ENCODE peak calls at places on chromosomes 4 and X, in six cellular contexts. One of them, this sample, is unnamed.
A peak's percentile ranks its signal among the peaks of the same experiment; 100 is the strongest.

GRCh38 chr4:80173387-80173786 is 23.9 kb upstream of the PRDM8 start:
- ATAC-seq in A549: no peak
- ATAC-seq in upper lobe of left lung: no peak
- ATAC-seq in K562: peak; percentile 56
- ATAC-seq in GM12878: peak; percentile 97
- ATAC-seq in HepG2: no peak
- ATAC-seq in this sample: no peak

GRCh38 chr4:1260418-1261106 is 11.6 kb upstream of the CTBP1 start:
- ATAC-seq in K562: no peak
- ATAC-seq in HepG2: no peak
- ATAC-seq in A549: no peak
- ATAC-seq in GM12878: peak; percentile 17
- ATAC-seq in upper lobe of left lung: peak; percentile 19
- ATAC-seq in this sample: no peak

GRCh38 chrX:109350621-109351020 is 131.3 kb downstream of the GUCY2F start:
- ATAC-seq in K562: no peak
- ATAC-seq in HepG2: no peak
- ATAC-seq in GM12878: no peak
- ATAC-seq in A549: no peak
- ATAC-seq in upper lobe of left lung: no peak
- ATAC-seq in this sample: no peak

GRCh38 chr4:3257691-3258482 is 8.9 kb downstream of the MSANTD1 start:
- ATAC-seq in GM12878: peak; percentile 69
- ATAC-seq in A549: no peak
- ATAC-seq in K562: no peak
- ATAC-seq in upper lobe of left lung: no peak
- ATAC-seq in HepG2: no peak
- ATAC-seq in this sample: no peak

GRCh38 chr4:9758641-9759317 is 22.7 kb upstream of the DRD5 start:
- ATAC-seq in GM12878: no peak
- ATAC-seq in K562: no peak
- ATAC-seq in A549: no peak
- ATAC-seq in upper lobe of left lung: peak; percentile 30
- ATAC-seq in HepG2: no peak
- ATAC-seq in this sample: no peak

GRCh38 chr4:17695341-17695740 is 80.9 kb downstream of the MED28 start:
- ATAC-seq in GM12878: no peak
- ATAC-seq in A549: no peak
- ATAC-seq in HepG2: no peak
- ATAC-seq in upper lobe of left lung: peak; percentile 28
- ATAC-seq in K562: no peak
- ATAC-seq in this sample: no peak

GRCh38 chr4:89044147-89044900 is 12.7 kb downstream of the FAM13A start:
- ATAC-seq in K562: no peak
- ATAC-seq in GM12878: peak; percentile 69
- ATAC-seq in upper lobe of left lung: no peak
- ATAC-seq in HepG2: no peak
- ATAC-seq in A549: no peak
- ATAC-seq in this sample: no peak

GRCh38 chr4:48974979-48975640 is 11.0 kb upstream of the CWH43 start:
- ATAC-seq in HepG2: no peak
- ATAC-seq in GM12878: no peak
- ATAC-seq in K562: no peak
- ATAC-seq in upper lobe of left lung: no peak
- ATAC-seq in A549: no peak
- ATAC-seq in this sample: no peak

GRCh38 chr4:183758735-183759447 is 99.8 kb downstream of the TRAPPC11 start:
- ATAC-seq in A549: no peak
- ATAC-seq in upper lobe of left lung: no peak
- ATAC-seq in HepG2: no peak
- ATAC-seq in GM12878: no peak
- ATAC-seq in K562: peak; percentile 72
- ATAC-seq in this sample: no peak

GRCh38 chr4:173492315-173492714 is 37.7 kb downstream of the HAND2 start:
- ATAC-seq in HepG2: no peak
- ATAC-seq in upper lobe of left lung: no peak
- ATAC-seq in GM12878: no peak
- ATAC-seq in K562: no peak
- ATAC-seq in A549: no peak
- ATAC-seq in this sample: no peak

GRCh38 chr4:138870739-138871633 is 144.6 kb upstream of the NOCT start:
- ATAC-seq in HepG2: peak; percentile 84
- ATAC-seq in upper lobe of left lung: peak; percentile 62
- ATAC-seq in A549: peak; percentile 81
- ATAC-seq in K562: peak; percentile 86
- ATAC-seq in GM12878: peak; percentile 83
- ATAC-seq in this sample: peak; percentile 53

GRCh38 chr4:76272091-76272490 is 20.6 kb downstream of the FAM47E start:
- ATAC-seq in upper lobe of left lung: no peak
- ATAC-seq in A549: no peak
- ATAC-seq in GM12878: no peak
- ATAC-seq in HepG2: no peak
- ATAC-seq in K562: no peak
- ATAC-seq in this sample: no peak

GRCh38 chrX:119482041-119482440 is 13.8 kb downstream of the SLC25A5 start:
- ATAC-seq in A549: no peak
- ATAC-seq in GM12878: peak; percentile 43
- ATAC-seq in K562: no peak
- ATAC-seq in upper lobe of left lung: no peak
- ATAC-seq in HepG2: no peak
- ATAC-seq in this sample: peak; percentile 3

GRCh38 chrX:107483976-107484726 is 34.7 kb downstream of the FRMPD3 start:
- ATAC-seq in upper lobe of left lung: no peak
- ATAC-seq in A549: no peak
- ATAC-seq in GM12878: peak; percentile 40
- ATAC-seq in K562: peak; percentile 86
- ATAC-seq in HepG2: no peak
- ATAC-seq in this sample: no peak

GRCh38 chr4:151676301-151676700 is 84.5 kb downstream of the GATB start:
- ATAC-seq in HepG2: no peak
- ATAC-seq in upper lobe of left lung: no peak
- ATAC-seq in A549: no peak
- ATAC-seq in K562: no peak
- ATAC-seq in GM12878: no peak
- ATAC-seq in this sample: no peak

GRCh38 chr4:68338625-68339024 is 11.3 kb downstream of the YTHDC1 start:
- ATAC-seq in K562: no peak
- ATAC-seq in upper lobe of left lung: peak; percentile 51
- ATAC-seq in HepG2: no peak
- ATAC-seq in GM12878: no peak
- ATAC-seq in A549: no peak
- ATAC-seq in this sample: no peak

GRCh38 chrX:39202641-39203040 is 401.4 kb downstream of the MID1IP1 start:
- ATAC-seq in A549: no peak
- ATAC-seq in HepG2: no peak
- ATAC-seq in K562: no peak
- ATAC-seq in GM12878: no peak
- ATAC-seq in upper lobe of left lung: no peak
- ATAC-seq in this sample: no peak

GRCh38 chrX:71098302-71098701 is 2.7 kb downstream of the FOXO4 start:
- ATAC-seq in A549: peak; percentile 44
- ATAC-seq in HepG2: no peak
- ATAC-seq in GM12878: peak; percentile 61
- ATAC-seq in upper lobe of left lung: no peak
- ATAC-seq in K562: peak; percentile 54
- ATAC-seq in this sample: no peak

GRCh38 chrX:36650622-36651021 is 357.5 kb upstream of the FAM47C start:
- ATAC-seq in upper lobe of left lung: no peak
- ATAC-seq in K562: no peak
- ATAC-seq in HepG2: no peak
- ATAC-seq in GM12878: no peak
- ATAC-seq in A549: no peak
- ATAC-seq in this sample: no peak

GRCh38 chr4:88976514-88977035 is 80.4 kb downstream of the FAM13A start:
- ATAC-seq in GM12878: no peak
- ATAC-seq in upper lobe of left lung: no peak
- ATAC-seq in A549: no peak
- ATAC-seq in HepG2: no peak
- ATAC-seq in K562: no peak
- ATAC-seq in this sample: no peak

GRCh38 chr4:5037553-5038551 is 13.4 kb upstream of the STK32B start:
- ATAC-seq in upper lobe of left lung: peak; percentile 64
- ATAC-seq in HepG2: no peak
- ATAC-seq in A549: peak; percentile 95
- ATAC-seq in K562: peak; percentile 70
- ATAC-seq in GM12878: no peak
- ATAC-seq in this sample: peak; percentile 82

GRCh38 chr4:123476089-123476488 is 79.5 kb downstream of the SPRY1 start:
- ATAC-seq in A549: no peak
- ATAC-seq in K562: no peak
- ATAC-seq in HepG2: no peak
- ATAC-seq in upper lobe of left lung: no peak
- ATAC-seq in GM12878: peak; percentile 34
- ATAC-seq in this sample: no peak

GRCh38 chr4:113328514-113328913 is 279.1 kb downstream of the ANK2 start:
- ATAC-seq in A549: peak; percentile 85
- ATAC-seq in GM12878: peak; percentile 85
- ATAC-seq in HepG2: peak; percentile 94
- ATAC-seq in K562: peak; percentile 82
- ATAC-seq in upper lobe of left lung: no peak
- ATAC-seq in this sample: no peak

GRCh38 chr4:25818293-25819240 is 44.2 kb downstream of the SEL1L3 start:
- ATAC-seq in K562: no peak
- ATAC-seq in GM12878: no peak
- ATAC-seq in upper lobe of left lung: no peak
- ATAC-seq in HepG2: no peak
- ATAC-seq in A549: no peak
- ATAC-seq in this sample: no peak

GRCh38 chrX:134929813-134930212 is 61.0 kb upstream of the SMIM10 start:
- ATAC-seq in GM12878: no peak
- ATAC-seq in upper lobe of left lung: no peak
- ATAC-seq in A549: no peak
- ATAC-seq in K562: peak; percentile 87
- ATAC-seq in HepG2: no peak
- ATAC-seq in this sample: no peak

GRCh38 chr4:87239821-87240220 is 19.4 kb upstream of the KLHL8 start:
- ATAC-seq in HepG2: no peak
- ATAC-seq in K562: no peak
- ATAC-seq in GM12878: no peak
- ATAC-seq in upper lobe of left lung: no peak
- ATAC-seq in A549: peak; percentile 43
- ATAC-seq in this sample: no peak

DNA sequence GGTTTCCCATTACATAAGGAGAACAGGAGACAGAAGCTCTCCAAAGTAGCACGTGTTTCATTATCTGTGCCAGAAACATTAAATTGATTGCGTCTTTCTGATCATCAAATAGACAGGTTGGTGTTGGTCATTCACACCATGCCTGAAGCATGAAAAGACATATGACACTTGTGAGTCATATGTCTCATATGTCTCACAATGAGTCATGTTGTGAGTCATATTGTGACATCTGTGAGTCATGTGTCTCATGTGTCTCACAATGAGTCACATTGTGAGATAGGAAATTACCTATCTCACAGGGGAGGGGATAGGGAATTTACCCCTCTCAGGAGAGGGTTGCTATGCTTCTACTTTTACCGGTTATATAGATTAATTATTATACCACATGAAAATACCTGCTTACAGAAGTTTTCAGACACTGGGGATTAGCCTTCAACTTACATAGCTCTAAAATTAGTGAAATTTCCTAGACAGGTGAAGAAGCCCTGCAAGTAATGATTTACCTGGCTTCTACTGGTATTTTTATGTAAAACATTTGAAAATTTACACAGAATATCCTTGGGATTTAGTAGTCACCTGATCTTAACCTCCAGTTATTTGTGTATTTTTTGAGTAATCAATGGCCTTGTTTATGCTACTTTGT is 80.8 kb downstream of the NPFFR2 start:
- ATAC-seq in K562: peak; percentile 54
- ATAC-seq in A549: no peak
- ATAC-seq in upper lobe of left lung: no peak
- ATAC-seq in HepG2: no peak
- ATAC-seq in GM12878: peak; percentile 94
- ATAC-seq in this sample: no peak
- TF ChIP-seq EP300 in K562: peak; percentile 79
- TF ChIP-seq EP300 in A549: no peak
- TF ChIP-seq EP300 in upper lobe of left lung: no peak
- TF ChIP-seq EP300 in HepG2: no peak
- TF ChIP-seq EP300 in GM12878: peak; percentile 100
- TF ChIP-seq EP300 in this sample: no peak

GRCh38 chr4:185117300-185117934 is 25.6 kb upstream of the SLC25A4 start:
- ATAC-seq in GM12878: no peak
- ATAC-seq in upper lobe of left lung: no peak
- ATAC-seq in A549: no peak
- ATAC-seq in HepG2: no peak
- ATAC-seq in K562: peak; percentile 80
- ATAC-seq in this sample: no peak

GRCh38 chr4:185113340-185113739 is 29.7 kb upstream of the SLC25A4 start:
- ATAC-seq in A549: no peak
- ATAC-seq in K562: no peak
- ATAC-seq in upper lobe of left lung: no peak
- ATAC-seq in HepG2: no peak
- ATAC-seq in GM12878: no peak
- ATAC-seq in this sample: no peak

GRCh38 chr4:185119927-185120630 is 23.0 kb upstream of the SLC25A4 start:
- ATAC-seq in GM12878: peak; percentile 41
- ATAC-seq in A549: no peak
- ATAC-seq in upper lobe of left lung: no peak
- ATAC-seq in HepG2: no peak
- ATAC-seq in K562: peak; percentile 51
- ATAC-seq in this sample: no peak

GRCh38 chr4:185112104-185112503 is 31.0 kb upstream of the SLC25A4 start:
- ATAC-seq in GM12878: peak; percentile 32
- ATAC-seq in K562: peak; percentile 60
- ATAC-seq in HepG2: peak; percentile 25
- ATAC-seq in A549: peak; percentile 98
- ATAC-seq in upper lobe of left lung: peak; percentile 90
- ATAC-seq in this sample: peak; percentile 98

GRCh38 chr4:185115827-185116232 is 27.2 kb upstream of the SLC25A4 start:
- ATAC-seq in GM12878: no peak
- ATAC-seq in A549: peak; percentile 32
- ATAC-seq in HepG2: peak; percentile 99
- ATAC-seq in upper lobe of left lung: peak; percentile 75
- ATAC-seq in K562: peak; percentile 95
- ATAC-seq in this sample: peak; percentile 46
- H3K4me3 ChIP-seq in GM12878: no peak overlapping the region
- H3K4me3 ChIP-seq in A549: no peak overlapping the region
- H3K4me3 ChIP-seq in HepG2: no peak overlapping the region
- H3K4me3 ChIP-seq in upper lobe of left lung: no peak overlapping the region
- H3K4me3 ChIP-seq in K562: no peak overlapping the region
- H3K4me3 ChIP-seq in this sample: no peak overlapping the region

DNA sequence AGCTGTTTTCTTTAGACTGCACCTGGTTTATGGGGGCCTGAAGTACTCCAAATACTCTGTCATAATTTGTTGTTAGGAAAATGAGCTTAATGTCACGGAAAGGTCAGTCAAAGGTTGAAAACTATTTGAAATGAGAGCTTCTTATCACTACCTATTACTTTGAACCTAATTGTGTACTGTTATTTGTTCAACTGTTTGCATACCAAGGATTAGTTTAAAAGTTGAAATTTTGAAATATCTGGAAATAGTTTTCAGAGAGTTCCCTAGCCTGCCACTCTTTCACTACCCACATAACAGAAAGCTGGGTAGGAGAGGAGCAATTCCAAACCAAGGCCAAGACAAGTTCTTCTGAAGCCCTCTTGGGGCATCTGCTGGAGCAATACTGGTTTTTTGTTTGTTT is 28.0 kb upstream of the AP1AR start:
- ATAC-seq in A549: no peak
- ATAC-seq in HepG2: peak; percentile 91
- ATAC-seq in K562: peak; percentile 53
- ATAC-seq in upper lobe of left lung: no peak
- ATAC-seq in GM12878: no peak
- ATAC-seq in this sample: no peak
- TF ChIP-seq EP300 in A549: no peak
- TF ChIP-seq EP300 in HepG2: no peak
- TF ChIP-seq EP300 in K562: no peak
- TF ChIP-seq EP300 in upper lobe of left lung: no peak
- TF ChIP-seq EP300 in GM12878: no peak
- TF ChIP-seq EP300 in this sample: no peak

GRCh38 chr4:55851885-55852284 is 1.6 kb upstream of the EXOC1 start:
- ATAC-seq in GM12878: no peak
- ATAC-seq in HepG2: peak; percentile 60
- ATAC-seq in K562: no peak
- ATAC-seq in A549: no peak
- ATAC-seq in upper lobe of left lung: no peak
- ATAC-seq in this sample: no peak
- H3K4me3 ChIP-seq in GM12878: no peak overlapping the region
- H3K4me3 ChIP-seq in HepG2: no peak overlapping the region
- H3K4me3 ChIP-seq in K562: no peak overlapping the region
- H3K4me3 ChIP-seq in A549: no peak overlapping the region
- H3K4me3 ChIP-seq in upper lobe of left lung: no peak overlapping the region
- H3K4me3 ChIP-seq in this sample: no peak overlapping the region